ENCODE peak calls at places on chromosomes 4 and X, in ten cellular contexts. N is bronchial epithelial cell, P is K562, Y is lower lobe of right lung, U is HFF-Myc, V is GM12878, I is endothelial cell of umbilical vein, C is psoas muscle, M is PC-3, Q is AG04450. X is an unnamed sample.

GRCh38 chrX:37599735-37600134 is 28.3 kb downstream of the LANCL3 start:
- DNase-seq in U (no peak), P (no peak), Q (no peak), N (no peak), M (peak; percentile 82), V (no peak), C (no peak), Y (no peak), I (peak; percentile 1), X (no peak)

GRCh38 chrX:152904151-152905080 is 6.5 kb downstream of the ZNF185 start:
- DNase-seq in I (peak; percentile 40), N (peak; percentile 65), P (peak; percentile 76), M (peak; percentile 60), C (peak; percentile 48), U (no peak), V (no peak), Q (no peak), Y (no peak), X (peak; percentile 65)

GRCh38 chrX:153766098-153766817 is 2.2 kb downstream of the PLXNB3 start:
- DNase-seq in P (peak; percentile 86), I (peak; percentile 58), Q (peak; percentile 33), U (peak; percentile 27), Y (peak; percentile 30), N (peak; percentile 49), C (peak; percentile 16), V (no peak), M (peak; percentile 76), X (peak; percentile 66)

GRCh38 chrX:39318497-39319343 is 517.5 kb downstream of the MID1IP1 start:
- DNase-seq in Y (no peak), Q (no peak), M (no peak), V (no peak), C (no peak), N (no peak), I (no peak), P (no peak), U (no peak), X (no peak)

GRCh38 chrX:106378616-106379015 is 210.5 kb downstream of the PWWP3B start:
- DNase-seq in M (no peak), I (no peak), P (no peak), C (no peak), U (no peak), V (no peak), Q (no peak), Y (no peak), N (no peak), X (no peak)

GRCh38 chr4:184815046-184815877 is 10.5 kb downstream of the ACSL1 start:
- DNase-seq in Y (peak; percentile 84), V (peak; percentile 89), I (peak; percentile 39), P (peak; percentile 79), C (peak; percentile 77), U (no peak), Q (no peak), M (peak; percentile 72), N (peak; percentile 96), X (peak; percentile 80)

GRCh38 chr4:140789752-140790151 is 33.6 kb upstream of the TBC1D9 start:
- DNase-seq in I (no peak), P (no peak), N (peak; percentile 98), M (peak; percentile 46), V (no peak), C (no peak), Y (no peak), Q (no peak), U (no peak), X (peak; percentile 44)

GRCh38 chr4:90799895-90800294 is 672.7 kb downstream of the CCSER1 start:
- DNase-seq in M (no peak), V (no peak), Y (no peak), P (no peak), U (no peak), I (peak; percentile 14), N (peak; percentile 3), Q (no peak), C (no peak), X (no peak)

GRCh38 chr4:121950680-121951569 is 935 bp downstream of the TRPC3 start:
- DNase-seq in U (no peak), I (peak; percentile 13), V (no peak), M (no peak), Q (no peak), P (peak; percentile 18), C (peak; percentile 18), N (no peak), Y (peak; percentile 55), X (no peak)

GRCh38 chr4:122602277-122603142 is 18.4 kb downstream of the IL21 start:
- DNase-seq in M (peak; percentile 65), V (no peak), N (peak; percentile 63), Q (no peak), I (peak; percentile 58), P (peak; percentile 61), C (no peak), Y (no peak), U (peak; percentile 63), X (peak; percentile 71)

GRCh38 chr4:30833206-30833605 is 113.0 kb downstream of the PCDH7 start:
- DNase-seq in U (no peak), Y (no peak), V (no peak), C (no peak), I (no peak), Q (no peak), P (no peak), M (no peak), N (no peak), X (no peak)

GRCh38 chr4:54316139-54316538 is 87.0 kb downstream of the PDGFRA start:
- DNase-seq in I (no peak), N (no peak), Q (no peak), U (no peak), P (no peak), M (no peak), C (no peak), Y (no peak), V (no peak), X (no peak)

DNA sequence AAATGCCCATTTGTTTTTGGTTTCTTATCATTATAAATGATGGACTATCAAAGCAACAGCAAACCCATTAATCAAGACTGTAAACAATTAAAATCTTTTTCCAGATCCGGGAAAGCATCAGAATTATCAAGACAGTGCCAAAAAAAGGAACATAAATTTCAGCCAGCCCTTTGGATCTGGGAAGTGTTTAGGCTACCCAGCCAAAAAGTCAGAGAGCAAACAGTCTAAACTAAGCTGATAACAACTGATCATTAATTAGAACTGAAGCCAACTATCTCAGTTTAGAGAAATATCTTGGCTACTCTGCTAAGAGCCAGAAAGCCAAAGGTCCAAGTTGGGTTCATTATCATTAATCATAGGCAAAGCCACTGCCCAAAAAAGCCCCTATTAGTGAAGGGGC is 37.1 kb upstream of the SHISA3 start:
- DNase-seq in M (no peak), C (no peak), V (no peak), Y (no peak), I (no peak), P (no peak), Q (no peak), U (no peak), N (no peak), X (no peak)
- H3K4me3 ChIP-seq in M (peak overlapping the region; percentile 62), C (peak overlapping the region; percentile 28), V (no peak overlapping the region), Y (no peak overlapping the region), I (no peak overlapping the region), P (no peak overlapping the region), Q (no peak overlapping the region), U (no peak overlapping the region), N (no peak overlapping the region), X (no peak overlapping the region)

DNA sequence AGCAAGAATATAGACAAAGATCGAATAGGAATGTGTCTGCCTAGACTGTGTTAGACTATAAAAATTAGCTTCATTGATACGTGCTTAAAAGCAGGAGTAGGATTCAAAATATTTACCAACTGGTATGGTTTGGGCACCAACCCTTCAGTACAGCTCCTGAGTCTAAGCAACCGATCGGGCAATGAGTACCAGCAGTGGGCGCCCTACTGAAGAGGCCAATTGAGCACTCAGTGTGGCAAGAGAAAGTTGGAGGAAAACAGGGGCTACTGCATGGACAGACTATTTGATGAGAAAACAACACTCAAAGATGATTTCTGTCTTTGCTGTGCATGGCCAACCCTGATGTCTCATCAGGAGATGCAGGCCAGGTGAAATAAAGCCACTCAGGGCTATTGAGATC is 176.0 kb upstream of the NWD2 start:
- DNase-seq in M (no peak), N (no peak), C (no peak), V (no peak), P (no peak), Q (no peak), U (no peak), Y (no peak), I (no peak), X (no peak)
- TF ChIP-seq CTCF in M (peak; percentile 45), N (no peak), C (no peak), V (peak; percentile 17), P (peak; percentile 17), Q (no peak), U (no peak), Y (no peak), I (no peak), X (no peak)

GRCh38 chr4:8202108-8202507 is 3.0 kb downstream of the SH3TC1 start:
- DNase-seq in Y (no peak), V (no peak), N (no peak), U (no peak), Q (no peak), M (no peak), I (no peak), C (no peak), P (no peak), X (no peak)
- H3K4me3 ChIP-seq in Y (peak overlapping the region; percentile 68), V (peak overlapping the region; percentile 74), N (no peak overlapping the region), U (no peak overlapping the region), Q (no peak overlapping the region), M (no peak overlapping the region), I (peak overlapping the region; percentile 77), C (no peak overlapping the region), P (no peak overlapping the region), X (no peak overlapping the region)

DNA sequence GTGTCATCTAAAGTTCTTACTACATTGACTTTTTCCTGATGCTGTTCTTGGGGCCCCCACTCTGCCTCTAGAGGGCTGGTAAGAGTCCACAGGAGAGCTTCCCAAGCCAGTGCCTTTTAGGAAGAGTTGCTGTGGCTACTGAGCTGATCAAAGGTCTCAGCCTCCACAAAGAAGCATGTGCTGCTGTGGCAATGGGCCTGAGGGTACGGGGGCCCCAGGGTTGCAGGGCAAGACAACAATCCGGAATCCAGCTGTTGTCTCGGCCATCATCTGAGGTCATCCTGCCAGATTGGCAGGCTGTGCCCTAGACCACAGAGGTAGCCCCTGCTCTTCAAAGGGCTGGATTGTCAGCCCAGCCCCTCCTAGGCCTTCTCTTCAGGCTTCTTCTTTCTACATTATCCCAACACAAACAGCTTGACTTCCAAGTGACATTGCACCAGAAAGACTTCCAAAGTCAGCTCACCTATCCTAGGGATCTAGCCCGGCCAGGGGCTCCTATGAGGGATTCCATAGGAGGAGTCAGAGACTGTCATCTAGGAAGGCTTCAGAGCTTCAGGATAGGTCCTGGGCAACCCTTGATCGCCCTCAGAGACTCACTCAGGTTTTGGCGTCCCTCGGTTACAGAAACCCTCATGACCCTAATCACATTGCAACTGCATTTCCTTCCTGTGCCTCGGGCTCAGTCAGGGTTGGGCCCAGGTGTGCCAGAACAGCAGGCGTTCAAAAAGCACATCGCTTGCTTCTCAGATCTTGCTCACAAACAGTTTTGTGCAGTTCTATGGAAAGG is 27.7 kb downstream of the SLC25A5 start:
- DNase-seq in U (no peak), V (no peak), P (no peak), N (no peak), Q (no peak), I (no peak), M (no peak), Y (no peak), C (no peak), X (no peak)
- TF ChIP-seq CTCF in U (no peak), V (no peak), P (no peak), N (no peak), Q (no peak), I (no peak), M (no peak), Y (no peak), C (no peak), X (no peak)

GRCh38 chr4:153464068-153464467 is 2.1 kb upstream of the TMEM131L start:
- DNase-seq in N (no peak), U (no peak), I (peak; percentile 21), P (peak; percentile 84), M (peak; percentile 12), V (no peak), C (no peak), Q (no peak), Y (no peak), X (no peak)
- H3K4me3 ChIP-seq in N (no peak overlapping the region), U (no peak overlapping the region), I (no peak overlapping the region), P (no peak overlapping the region), M (no peak overlapping the region), V (no peak overlapping the region), C (peak overlapping the region; percentile 96), Q (no peak overlapping the region), Y (no peak overlapping the region), X (no peak overlapping the region)